ENCODE peak calls at places on chromosomes 6 and 20, in nine cellular contexts. One of them, this sample, is unnamed. For H3K4me1, the result is how much of the 10 kb centered on the place peaks cover.

GRCh38 chr20:46837083-46837482 is 57.6 kb upstream of the EYA2 start:
- DNase-seq in psoas muscle: no peak
- DNase-seq in body of pancreas: no peak
- DNase-seq in spleen: no peak
- DNase-seq in right atrium auricular region: no peak
- DNase-seq in stomach: no peak
- DNase-seq in pancreas: no peak
- DNase-seq in CD8-positive, alpha-beta memory T cell: no peak
- DNase-seq in upper lobe of left lung: no peak
- DNase-seq in this sample: no peak

GRCh38 chr6:134636221-134636830 is 313.6 kb downstream of the ALDH8A1 start:
- DNase-seq in psoas muscle: no peak
- DNase-seq in body of pancreas: no peak
- DNase-seq in spleen: no peak
- DNase-seq in right atrium auricular region: no peak
- DNase-seq in stomach: no peak
- DNase-seq in pancreas: no peak
- DNase-seq in CD8-positive, alpha-beta memory T cell: no peak
- DNase-seq in upper lobe of left lung: no peak
- DNase-seq in this sample: no peak

GRCh38 chr6:14811760-14812428 is 434.0 kb upstream of the JARID2 start:
- DNase-seq in psoas muscle: no peak
- DNase-seq in body of pancreas: no peak
- DNase-seq in spleen: no peak
- DNase-seq in right atrium auricular region: no peak
- DNase-seq in stomach: no peak
- DNase-seq in pancreas: no peak
- DNase-seq in CD8-positive, alpha-beta memory T cell: no peak
- DNase-seq in upper lobe of left lung: no peak
- DNase-seq in this sample: no peak

GRCh38 chr6:98467902-98468301 is 366.5 kb upstream of the POU3F2 start:
- DNase-seq in psoas muscle: no peak
- DNase-seq in body of pancreas: no peak
- DNase-seq in spleen: no peak
- DNase-seq in right atrium auricular region: no peak
- DNase-seq in stomach: no peak
- DNase-seq in pancreas: no peak
- DNase-seq in CD8-positive, alpha-beta memory T cell: no peak
- DNase-seq in upper lobe of left lung: no peak
- DNase-seq in this sample: no peak

GRCh38 chr20:12970372-12970821 is 38.4 kb upstream of the SPTLC3 start:
- DNase-seq in psoas muscle: no peak
- DNase-seq in body of pancreas: no peak
- DNase-seq in spleen: no peak
- DNase-seq in right atrium auricular region: no peak
- DNase-seq in stomach: no peak
- DNase-seq in pancreas: no peak
- DNase-seq in CD8-positive, alpha-beta memory T cell: no peak
- DNase-seq in upper lobe of left lung: no peak
- DNase-seq in this sample: no peak

GRCh38 chr20:24134284-24134683 is 145.7 kb upstream of the GGTLC1 start:
- DNase-seq in psoas muscle: no peak
- DNase-seq in body of pancreas: peak
- DNase-seq in spleen: no peak
- DNase-seq in right atrium auricular region: no peak
- DNase-seq in stomach: no peak
- DNase-seq in pancreas: no peak
- DNase-seq in CD8-positive, alpha-beta memory T cell: no peak
- DNase-seq in upper lobe of left lung: no peak
- DNase-seq in this sample: no peak

GRCh38 chr6:24126586-24127192 is 674 bp downstream of the NRSN1 start:
- DNase-seq in psoas muscle: no peak
- DNase-seq in body of pancreas: peak
- DNase-seq in spleen: no peak
- DNase-seq in right atrium auricular region: no peak
- DNase-seq in stomach: no peak
- DNase-seq in pancreas: peak
- DNase-seq in CD8-positive, alpha-beta memory T cell: peak
- DNase-seq in upper lobe of left lung: no peak
- DNase-seq in this sample: no peak

GRCh38 chr6:158286413-158286812 is 25.9 kb upstream of the TULP4 start:
- DNase-seq in psoas muscle: no peak
- DNase-seq in body of pancreas: no peak
- DNase-seq in spleen: no peak
- DNase-seq in right atrium auricular region: no peak
- DNase-seq in stomach: no peak
- DNase-seq in pancreas: no peak
- DNase-seq in CD8-positive, alpha-beta memory T cell: no peak
- DNase-seq in upper lobe of left lung: no peak
- DNase-seq in this sample: no peak

GRCh38 chr6:79031821-79032590 is 46.0 kb downstream of the PHIP start:
- DNase-seq in psoas muscle: no peak
- DNase-seq in body of pancreas: no peak
- DNase-seq in spleen: no peak
- DNase-seq in right atrium auricular region: no peak
- DNase-seq in stomach: no peak
- DNase-seq in pancreas: no peak
- DNase-seq in CD8-positive, alpha-beta memory T cell: no peak
- DNase-seq in upper lobe of left lung: no peak
- DNase-seq in this sample: no peak

GRCh38 chr6:85405853-85406198 is 44.1 kb upstream of the NT5E start:
- DNase-seq in psoas muscle: no peak
- DNase-seq in body of pancreas: no peak
- DNase-seq in spleen: no peak
- DNase-seq in right atrium auricular region: no peak
- DNase-seq in stomach: no peak
- DNase-seq in pancreas: no peak
- DNase-seq in CD8-positive, alpha-beta memory T cell: no peak
- DNase-seq in upper lobe of left lung: no peak
- DNase-seq in this sample: no peak

GRCh38 chr20:4813076-4813838 is 91.5 kb downstream of the PRND start:
- DNase-seq in psoas muscle: no peak
- DNase-seq in body of pancreas: peak
- DNase-seq in spleen: peak
- DNase-seq in right atrium auricular region: no peak
- DNase-seq in stomach: no peak
- DNase-seq in pancreas: no peak
- DNase-seq in CD8-positive, alpha-beta memory T cell: peak
- DNase-seq in upper lobe of left lung: peak
- DNase-seq in this sample: peak
- H3K4me1 ChIP-seq in psoas muscle: under half
- H3K4me1 ChIP-seq in body of pancreas: under half
- H3K4me1 ChIP-seq in spleen: half or more
- H3K4me1 ChIP-seq in right atrium auricular region: under half
- H3K4me1 ChIP-seq in stomach: half or more
- H3K4me1 ChIP-seq in pancreas: under half
- H3K4me1 ChIP-seq in CD8-positive, alpha-beta memory T cell: half or more
- H3K4me1 ChIP-seq in upper lobe of left lung: half or more
- H3K4me1 ChIP-seq in this sample: under half

GRCh38 chr20:11452326-11452725 is 465.4 kb upstream of the BTBD3 start:
- DNase-seq in psoas muscle: no peak
- DNase-seq in body of pancreas: no peak
- DNase-seq in spleen: no peak
- DNase-seq in right atrium auricular region: no peak
- DNase-seq in stomach: no peak
- DNase-seq in pancreas: no peak
- DNase-seq in CD8-positive, alpha-beta memory T cell: no peak
- DNase-seq in upper lobe of left lung: no peak
- DNase-seq in this sample: no peak
- H3K27ac ChIP-seq in psoas muscle: peak
- H3K27ac ChIP-seq in body of pancreas: no peak
- H3K27ac ChIP-seq in spleen: peak
- H3K27ac ChIP-seq in right atrium auricular region: no peak
- H3K27ac ChIP-seq in stomach: no peak
- H3K27ac ChIP-seq in pancreas: no peak
- H3K27ac ChIP-seq in CD8-positive, alpha-beta memory T cell: no peak
- H3K27ac ChIP-seq in upper lobe of left lung: no peak
- H3K27ac ChIP-seq in this sample: no peak

DNA sequence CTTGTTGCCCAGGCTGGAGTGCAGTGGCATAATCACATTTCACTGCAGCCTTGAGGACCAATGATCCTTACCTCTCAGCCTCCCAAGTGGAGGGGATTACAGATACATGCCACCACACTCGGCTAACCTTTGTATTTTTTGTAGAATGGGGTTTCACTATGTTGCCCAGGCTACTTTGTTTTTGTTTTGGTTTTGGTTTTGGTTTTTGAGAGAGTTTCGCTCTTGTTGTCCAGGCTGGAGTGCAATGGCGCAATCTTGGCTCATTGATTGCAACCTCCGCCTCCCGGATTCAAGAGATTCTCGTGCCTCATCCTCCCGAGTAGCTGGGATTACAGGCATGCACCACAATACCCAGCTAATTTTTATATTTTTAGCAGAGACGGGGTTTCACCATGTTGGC is 105.5 kb downstream of the BMP7 start:
- DNase-seq in psoas muscle: no peak
- DNase-seq in body of pancreas: no peak
- DNase-seq in spleen: peak
- DNase-seq in right atrium auricular region: no peak
- DNase-seq in stomach: no peak
- DNase-seq in pancreas: no peak
- DNase-seq in CD8-positive, alpha-beta memory T cell: no peak
- DNase-seq in upper lobe of left lung: no peak
- DNase-seq in this sample: no peak
- H3K4me1 ChIP-seq in psoas muscle: under half
- H3K4me1 ChIP-seq in body of pancreas: under half
- H3K4me1 ChIP-seq in spleen: under half
- H3K4me1 ChIP-seq in right atrium auricular region: under half
- H3K4me1 ChIP-seq in stomach: under half
- H3K4me1 ChIP-seq in pancreas: under half
- H3K4me1 ChIP-seq in CD8-positive, alpha-beta memory T cell: under half
- H3K4me1 ChIP-seq in upper lobe of left lung: under half
- H3K4me1 ChIP-seq in this sample: under half

DNA sequence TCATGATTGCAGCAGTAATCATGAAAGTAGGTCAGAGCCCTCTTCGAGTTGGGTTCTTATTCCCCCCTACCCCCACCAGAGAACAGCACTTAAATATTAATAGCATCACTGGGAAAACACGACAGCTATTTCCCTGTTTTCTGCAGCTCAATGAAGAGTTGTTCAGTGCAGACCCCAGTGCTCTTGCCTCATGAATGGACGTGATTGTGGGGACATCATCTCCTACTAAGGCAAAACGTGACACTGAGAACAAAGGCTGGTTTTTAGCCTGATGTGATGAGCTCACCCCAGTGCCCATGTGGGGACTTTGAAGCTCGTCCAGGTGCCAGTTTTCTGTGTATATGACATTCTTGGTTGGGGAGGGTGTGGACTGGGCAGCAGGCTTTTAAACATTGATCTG is 105.9 kb downstream of the SLC35F1 start:
- DNase-seq in psoas muscle: no peak
- DNase-seq in body of pancreas: peak
- DNase-seq in spleen: no peak
- DNase-seq in right atrium auricular region: no peak
- DNase-seq in stomach: no peak
- DNase-seq in pancreas: no peak
- DNase-seq in CD8-positive, alpha-beta memory T cell: no peak
- DNase-seq in upper lobe of left lung: no peak
- DNase-seq in this sample: no peak
- H3K27ac ChIP-seq in psoas muscle: no peak
- H3K27ac ChIP-seq in body of pancreas: peak
- H3K27ac ChIP-seq in spleen: no peak
- H3K27ac ChIP-seq in right atrium auricular region: no peak
- H3K27ac ChIP-seq in stomach: no peak
- H3K27ac ChIP-seq in pancreas: no peak
- H3K27ac ChIP-seq in CD8-positive, alpha-beta memory T cell: no peak
- H3K27ac ChIP-seq in upper lobe of left lung: no peak
- H3K27ac ChIP-seq in this sample: no peak

GRCh38 chr20:64041040-64041780 is 5.2 kb downstream of the C20orf204 start:
- DNase-seq in psoas muscle: no peak
- DNase-seq in body of pancreas: no peak
- DNase-seq in spleen: peak
- DNase-seq in right atrium auricular region: no peak
- DNase-seq in stomach: no peak
- DNase-seq in pancreas: peak
- DNase-seq in CD8-positive, alpha-beta memory T cell: no peak
- DNase-seq in upper lobe of left lung: no peak
- DNase-seq in this sample: no peak
- H3K4me1 ChIP-seq in psoas muscle: under half
- H3K4me1 ChIP-seq in body of pancreas: under half
- H3K4me1 ChIP-seq in spleen: under half
- H3K4me1 ChIP-seq in right atrium auricular region: under half
- H3K4me1 ChIP-seq in stomach: half or more
- H3K4me1 ChIP-seq in pancreas: under half
- H3K4me1 ChIP-seq in CD8-positive, alpha-beta memory T cell: under half
- H3K4me1 ChIP-seq in upper lobe of left lung: under half
- H3K4me1 ChIP-seq in this sample: under half

GRCh38 chr20:59836768-59837167 is 96.7 kb downstream of the SYCP2 start:
- DNase-seq in psoas muscle: no peak
- DNase-seq in body of pancreas: no peak
- DNase-seq in spleen: no peak
- DNase-seq in right atrium auricular region: no peak
- DNase-seq in stomach: no peak
- DNase-seq in pancreas: no peak
- DNase-seq in CD8-positive, alpha-beta memory T cell: no peak
- DNase-seq in upper lobe of left lung: no peak
- DNase-seq in this sample: no peak
- H3K27ac ChIP-seq in psoas muscle: no peak
- H3K27ac ChIP-seq in body of pancreas: no peak
- H3K27ac ChIP-seq in spleen: no peak
- H3K27ac ChIP-seq in right atrium auricular region: no peak
- H3K27ac ChIP-seq in stomach: no peak
- H3K27ac ChIP-seq in pancreas: no peak
- H3K27ac ChIP-seq in CD8-positive, alpha-beta memory T cell: no peak
- H3K27ac ChIP-seq in upper lobe of left lung: no peak
- H3K27ac ChIP-seq in this sample: no peak

DNA sequence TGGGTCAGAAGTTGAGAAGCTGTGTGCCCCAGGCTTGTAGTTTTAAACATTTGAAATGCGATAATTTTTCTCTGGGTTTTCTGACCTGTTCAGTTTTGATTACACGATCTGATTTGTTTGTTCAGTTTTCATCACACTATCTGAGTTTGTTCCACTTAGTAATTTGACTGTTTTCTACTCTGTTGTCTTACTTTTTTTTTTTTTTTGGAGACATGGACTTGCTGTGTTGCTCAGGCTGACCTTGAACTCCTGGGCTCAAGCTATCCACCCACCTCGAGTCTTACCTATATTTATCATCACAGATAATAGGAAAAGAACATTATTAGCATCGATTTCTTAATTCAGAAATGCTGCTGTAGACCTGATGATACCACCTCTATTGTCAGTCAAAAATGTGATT is 379.1 kb downstream of the UTRN start:
- DNase-seq in psoas muscle: no peak
- DNase-seq in body of pancreas: no peak
- DNase-seq in spleen: no peak
- DNase-seq in right atrium auricular region: no peak
- DNase-seq in stomach: no peak
- DNase-seq in pancreas: no peak
- DNase-seq in CD8-positive, alpha-beta memory T cell: no peak
- DNase-seq in upper lobe of left lung: no peak
- DNase-seq in this sample: no peak
- H3K4me1 ChIP-seq in psoas muscle: under half
- H3K4me1 ChIP-seq in body of pancreas: under half
- H3K4me1 ChIP-seq in spleen: under half
- H3K4me1 ChIP-seq in right atrium auricular region: under half
- H3K4me1 ChIP-seq in stomach: under half
- H3K4me1 ChIP-seq in pancreas: under half
- H3K4me1 ChIP-seq in CD8-positive, alpha-beta memory T cell: under half
- H3K4me1 ChIP-seq in upper lobe of left lung: under half
- H3K4me1 ChIP-seq in this sample: under half

DNA sequence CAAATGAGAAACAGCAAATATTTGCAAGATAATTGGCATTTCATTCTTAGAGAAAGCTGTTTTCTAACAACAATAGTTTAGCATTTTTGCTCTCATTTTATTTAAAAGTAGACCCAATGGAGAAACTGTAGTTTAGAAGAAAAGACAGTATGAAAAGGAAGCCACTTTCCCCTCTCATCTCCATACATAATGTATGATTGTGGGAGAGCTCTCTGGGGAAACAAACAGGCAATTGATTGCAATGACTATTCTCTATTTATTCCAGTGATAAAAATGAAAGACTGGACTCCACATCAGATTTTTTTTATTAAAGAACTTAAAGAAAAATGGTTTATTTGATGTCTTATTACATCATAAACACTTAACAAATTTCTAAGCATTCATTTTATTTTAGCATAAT is 116.8 kb upstream of the SASH1 start:
- DNase-seq in psoas muscle: no peak
- DNase-seq in body of pancreas: no peak
- DNase-seq in spleen: no peak
- DNase-seq in right atrium auricular region: no peak
- DNase-seq in stomach: no peak
- DNase-seq in pancreas: no peak
- DNase-seq in CD8-positive, alpha-beta memory T cell: no peak
- DNase-seq in upper lobe of left lung: no peak
- DNase-seq in this sample: no peak
- H3K27ac ChIP-seq in psoas muscle: no peak
- H3K27ac ChIP-seq in body of pancreas: no peak
- H3K27ac ChIP-seq in spleen: no peak
- H3K27ac ChIP-seq in right atrium auricular region: no peak
- H3K27ac ChIP-seq in stomach: no peak
- H3K27ac ChIP-seq in pancreas: no peak
- H3K27ac ChIP-seq in CD8-positive, alpha-beta memory T cell: no peak
- H3K27ac ChIP-seq in upper lobe of left lung: no peak
- H3K27ac ChIP-seq in this sample: no peak

This sample was measured in right lobe of liver.